ENCODE peak calls at places on chromosomes 6 and 20, in ten cellular contexts. B is epithelial cell of esophagus; C is activated CD8-positive, alpha-beta memory T cell treated with anti-CD3 and anti-CD28 coated beads for 1 hour; W is stimulated activated CD4-positive, alpha-beta T cell treated with anti-CD3 and anti-CD28 coated beads, TNF-alpha, amount 100 ng/mL, for 4 hours; G is activated T-helper 2 cell treated with anti-CD3 and anti-CD28 coated beads, Interferon-gamma antibody, Interleukin-2, Interleukin-4, amounts not matched to agents 10 μg/mL and 5 μg/mL and 100 μg/mL, durations not matched to agents 14 hours and 24 hours and 36 hours; S is fibroblast of gingiva; D is neuronal stem cell; M is neural crest cell; F is mesothelial cell of epicardium; J is iPS-NIHi11. E is an unnamed sample.

GRCh38 chr6:126720326-126720725 is 380.4 kb downstream of the CENPW start:
- DNase-seq in G (no peak), M (no peak), S (peak), F (no peak), W (no peak), C (no peak), D (no peak), J (no peak), B (no peak), E (no peak)

GRCh38 chr20:48321271-48321670 is 506.5 kb downstream of the PREX1 start:
- DNase-seq in M (no peak), G (no peak), D (no peak), W (no peak), F (no peak), J (no peak), S (no peak), C (no peak), B (no peak), E (no peak)

GRCh38 chr6:148866657-148867268 is 119.9 kb downstream of the UST start:
- DNase-seq in D (no peak), S (no peak), W (no peak), M (no peak), C (no peak), B (no peak), J (no peak), F (no peak), G (no peak), E (no peak)

GRCh38 chr6:72894091-72894490 is 272.2 kb downstream of the KCNQ5 start:
- DNase-seq in B (peak), J (no peak), S (no peak), G (no peak), W (no peak), F (no peak), D (no peak), M (no peak), C (no peak), E (no peak)

GRCh38 chr6:32868257-32868788 is 14.3 kb downstream of the PSMB9 start:
- DNase-seq in B (peak), S (peak), D (peak), M (peak), F (peak), W (peak), G (peak), J (peak), C (peak), E (peak)

GRCh38 chr20:19880256-19881079 is 122.4 kb downstream of the RIN2 start:
- DNase-seq in D (no peak), S (no peak), F (no peak), B (peak), W (no peak), M (no peak), G (no peak), C (no peak), J (no peak), E (no peak)

GRCh38 chr6:169830876-169831275 is 79.5 kb downstream of the ERMARD start:
- DNase-seq in D (no peak), B (no peak), M (no peak), G (no peak), C (no peak), W (no peak), F (peak), J (peak), S (no peak), E (no peak)

GRCh38 chr6:139508576-139508975 is 134.1 kb upstream of the CITED2 start:
- DNase-seq in S (no peak), D (no peak), G (no peak), C (no peak), B (no peak), F (no peak), M (no peak), W (no peak), J (no peak), E (no peak)

GRCh38 chr20:46512943-46513844 is at the start of gene ZNF334:
- DNase-seq in J (peak), D (peak), M (peak), G (peak), C (no peak), F (peak), B (peak), W (peak), S (no peak), E (peak)

GRCh38 chr6:139762587-139763031 is 388.2 kb upstream of the CITED2 start:
- DNase-seq in D (no peak), F (no peak), W (no peak), J (no peak), G (no peak), S (peak), B (peak), M (no peak), C (no peak), E (no peak)

GRCh38 chr6:13504611-13505344 is 17.4 kb upstream of the GFOD1 start:
- DNase-seq in J (no peak), M (no peak), C (no peak), F (no peak), D (no peak), S (no peak), W (no peak), B (no peak), G (no peak), E (no peak)

E was measured in NCI-H1930.